ENCODE peak calls at places on chromosomes 3 and 15, in nine cellular contexts. One of them, this sample, is unnamed.

GRCh38 chr3:151768393-151768930 is 34.7 kb downstream of the AADACL2 start:
- DNase-seq in lung: no peak
- DNase-seq in SK-N-SH: no peak
- DNase-seq in aorta: no peak
- DNase-seq in GM23248: no peak
- DNase-seq in body of pancreas: no peak
- DNase-seq in fibroblast of lung: no peak
- DNase-seq in RWPE1: no peak
- DNase-seq in suprapubic skin: no peak
- DNase-seq in this sample: no peak

GRCh38 chr3:172098698-172099494 is 59.5 kb downstream of the FNDC3B start:
- DNase-seq in GM23248: no peak
- DNase-seq in aorta: no peak
- DNase-seq in body of pancreas: peak
- DNase-seq in fibroblast of lung: no peak
- DNase-seq in lung: no peak
- DNase-seq in suprapubic skin: no peak
- DNase-seq in SK-N-SH: no peak
- DNase-seq in RWPE1: no peak
- DNase-seq in this sample: no peak

GRCh38 chr3:4826237-4827100 is 152.8 kb upstream of the BHLHE40 start:
- DNase-seq in SK-N-SH: no peak
- DNase-seq in GM23248: peak
- DNase-seq in body of pancreas: peak
- DNase-seq in suprapubic skin: no peak
- DNase-seq in RWPE1: peak
- DNase-seq in lung: peak
- DNase-seq in aorta: peak
- DNase-seq in fibroblast of lung: peak
- DNase-seq in this sample: peak

GRCh38 chr15:40122239-40122638 is 13.6 kb upstream of the BMF start:
- DNase-seq in lung: no peak
- DNase-seq in aorta: no peak
- DNase-seq in SK-N-SH: no peak
- DNase-seq in GM23248: no peak
- DNase-seq in body of pancreas: peak
- DNase-seq in fibroblast of lung: no peak
- DNase-seq in suprapubic skin: no peak
- DNase-seq in RWPE1: no peak
- DNase-seq in this sample: no peak

GRCh38 chr3:10219737-10220136 is 28.5 kb upstream of the TATDN2 start:
- DNase-seq in RWPE1: no peak
- DNase-seq in aorta: no peak
- DNase-seq in body of pancreas: peak
- DNase-seq in suprapubic skin: no peak
- DNase-seq in GM23248: no peak
- DNase-seq in SK-N-SH: no peak
- DNase-seq in fibroblast of lung: no peak
- DNase-seq in lung: no peak
- DNase-seq in this sample: no peak

GRCh38 chr3:32195995-32196540 is 42.4 kb upstream of the CMTM8 start:
- DNase-seq in lung: no peak
- DNase-seq in GM23248: no peak
- DNase-seq in RWPE1: no peak
- DNase-seq in aorta: no peak
- DNase-seq in body of pancreas: peak
- DNase-seq in fibroblast of lung: no peak
- DNase-seq in suprapubic skin: no peak
- DNase-seq in SK-N-SH: no peak
- DNase-seq in this sample: no peak

GRCh38 chr3:58526124-58526957 is 10.6 kb downstream of the ACOX2 start:
- DNase-seq in GM23248: peak
- DNase-seq in suprapubic skin: no peak
- DNase-seq in body of pancreas: peak
- DNase-seq in RWPE1: peak
- DNase-seq in SK-N-SH: no peak
- DNase-seq in aorta: no peak
- DNase-seq in lung: peak
- DNase-seq in fibroblast of lung: peak
- DNase-seq in this sample: no peak

GRCh38 chr3:94525039-94525438 is 462.2 kb downstream of the NSUN3 start:
- DNase-seq in RWPE1: no peak
- DNase-seq in fibroblast of lung: peak
- DNase-seq in suprapubic skin: no peak
- DNase-seq in body of pancreas: peak
- DNase-seq in lung: no peak
- DNase-seq in aorta: no peak
- DNase-seq in SK-N-SH: no peak
- DNase-seq in GM23248: no peak
- DNase-seq in this sample: no peak

GRCh38 chr3:146308682-146309081 is 57.8 kb upstream of the PLSCR4 start:
- DNase-seq in suprapubic skin: no peak
- DNase-seq in body of pancreas: no peak
- DNase-seq in GM23248: peak
- DNase-seq in RWPE1: no peak
- DNase-seq in aorta: no peak
- DNase-seq in lung: no peak
- DNase-seq in fibroblast of lung: peak
- DNase-seq in SK-N-SH: no peak
- DNase-seq in this sample: no peak

GRCh38 chr3:129576514-129577345 is 29.7 kb downstream of the PLXND1 start:
- DNase-seq in fibroblast of lung: no peak
- DNase-seq in lung: no peak
- DNase-seq in RWPE1: no peak
- DNase-seq in SK-N-SH: no peak
- DNase-seq in suprapubic skin: no peak
- DNase-seq in aorta: peak
- DNase-seq in body of pancreas: peak
- DNase-seq in GM23248: no peak
- DNase-seq in this sample: peak

GRCh38 chr3:128282392-128283196 is 129.3 kb downstream of the EEFSEC start:
- DNase-seq in body of pancreas: peak
- DNase-seq in suprapubic skin: peak
- DNase-seq in fibroblast of lung: peak
- DNase-seq in GM23248: peak
- DNase-seq in aorta: peak
- DNase-seq in lung: peak
- DNase-seq in RWPE1: no peak
- DNase-seq in SK-N-SH: peak
- DNase-seq in this sample: no peak

GRCh38 chr3:135097276-135097946 is 302.4 kb downstream of the EPHB1 start:
- DNase-seq in GM23248: no peak
- DNase-seq in body of pancreas: no peak
- DNase-seq in fibroblast of lung: no peak
- DNase-seq in RWPE1: no peak
- DNase-seq in suprapubic skin: peak
- DNase-seq in SK-N-SH: no peak
- DNase-seq in lung: no peak
- DNase-seq in aorta: no peak
- DNase-seq in this sample: no peak

GRCh38 chr3:13020159-13020558 is 53.1 kb downstream of the IQSEC1 start:
- DNase-seq in suprapubic skin: no peak
- DNase-seq in aorta: peak
- DNase-seq in SK-N-SH: no peak
- DNase-seq in lung: no peak
- DNase-seq in body of pancreas: no peak
- DNase-seq in GM23248: no peak
- DNase-seq in fibroblast of lung: no peak
- DNase-seq in RWPE1: no peak
- DNase-seq in this sample: no peak

GRCh38 chr15:90892023-90892422 is 7.7 kb downstream of the FES start:
- DNase-seq in RWPE1: no peak
- DNase-seq in SK-N-SH: no peak
- DNase-seq in body of pancreas: no peak
- DNase-seq in GM23248: no peak
- DNase-seq in aorta: no peak
- DNase-seq in lung: no peak
- DNase-seq in fibroblast of lung: no peak
- DNase-seq in suprapubic skin: no peak
- DNase-seq in this sample: no peak

GRCh38 chr15:32657198-32657886 is 15.8 kb downstream of the SCG5 start:
- DNase-seq in aorta: no peak
- DNase-seq in body of pancreas: peak
- DNase-seq in suprapubic skin: no peak
- DNase-seq in RWPE1: peak
- DNase-seq in fibroblast of lung: no peak
- DNase-seq in lung: no peak
- DNase-seq in SK-N-SH: no peak
- DNase-seq in GM23248: no peak
- DNase-seq in this sample: peak

GRCh38 chr15:75178938-75179772 is 22.5 kb upstream of the C15orf39 start:
- DNase-seq in lung: no peak
- DNase-seq in suprapubic skin: no peak
- DNase-seq in body of pancreas: no peak
- DNase-seq in RWPE1: no peak
- DNase-seq in GM23248: no peak
- DNase-seq in fibroblast of lung: no peak
- DNase-seq in aorta: no peak
- DNase-seq in SK-N-SH: no peak
- DNase-seq in this sample: no peak

GRCh38 chr3:140420621-140421357 is 257.1 kb upstream of the TRIM42 start:
- DNase-seq in body of pancreas: peak
- DNase-seq in lung: no peak
- DNase-seq in RWPE1: no peak
- DNase-seq in aorta: no peak
- DNase-seq in suprapubic skin: no peak
- DNase-seq in fibroblast of lung: peak
- DNase-seq in GM23248: peak
- DNase-seq in SK-N-SH: no peak
- DNase-seq in this sample: no peak

GRCh38 chr3:32850226-32850625 is 32.4 kb downstream of the TRIM71 start:
- DNase-seq in suprapubic skin: no peak
- DNase-seq in lung: no peak
- DNase-seq in GM23248: peak
- DNase-seq in body of pancreas: no peak
- DNase-seq in aorta: no peak
- DNase-seq in fibroblast of lung: no peak
- DNase-seq in SK-N-SH: no peak
- DNase-seq in RWPE1: no peak
- DNase-seq in this sample: no peak

GRCh38 chr3:164897335-164897734 is 181.0 kb downstream of the SI start:
- DNase-seq in body of pancreas: no peak
- DNase-seq in lung: no peak
- DNase-seq in aorta: no peak
- DNase-seq in fibroblast of lung: no peak
- DNase-seq in RWPE1: no peak
- DNase-seq in GM23248: no peak
- DNase-seq in SK-N-SH: no peak
- DNase-seq in suprapubic skin: no peak
- DNase-seq in this sample: no peak

DNA sequence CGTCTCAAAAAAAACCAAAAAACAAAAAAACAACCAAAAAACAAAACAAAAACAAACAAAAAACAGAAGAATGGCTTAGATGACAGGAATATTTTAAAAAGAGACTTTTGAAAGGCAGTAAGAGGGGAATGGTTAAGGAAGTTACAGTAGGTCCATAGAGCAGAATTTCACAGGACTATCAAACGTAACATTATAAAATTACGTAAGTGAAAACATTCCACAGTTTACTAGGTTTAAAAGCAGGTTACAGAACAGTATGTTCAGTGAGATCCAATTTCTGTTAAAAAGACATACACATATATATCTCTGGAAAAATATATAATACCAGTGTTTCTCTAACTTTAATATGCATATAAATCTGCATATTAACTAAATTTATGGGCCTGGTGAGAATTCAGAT is 50.2 kb upstream of the MUC13 start:
- DNase-seq in fibroblast of lung: no peak
- DNase-seq in aorta: no peak
- DNase-seq in SK-N-SH: no peak
- DNase-seq in body of pancreas: no peak
- DNase-seq in suprapubic skin: no peak
- DNase-seq in lung: no peak
- DNase-seq in RWPE1: no peak
- DNase-seq in GM23248: no peak
- DNase-seq in this sample: no peak
- H3K27ac ChIP-seq in fibroblast of lung: peak
- H3K27ac ChIP-seq in aorta: no peak
- H3K27ac ChIP-seq in SK-N-SH: peak
- H3K27ac ChIP-seq in body of pancreas: no peak
- H3K27ac ChIP-seq in suprapubic skin: peak
- H3K27ac ChIP-seq in lung: peak
- H3K27ac ChIP-seq in RWPE1: peak
- H3K27ac ChIP-seq in GM23248: peak
- H3K27ac ChIP-seq in this sample: peak

DNA sequence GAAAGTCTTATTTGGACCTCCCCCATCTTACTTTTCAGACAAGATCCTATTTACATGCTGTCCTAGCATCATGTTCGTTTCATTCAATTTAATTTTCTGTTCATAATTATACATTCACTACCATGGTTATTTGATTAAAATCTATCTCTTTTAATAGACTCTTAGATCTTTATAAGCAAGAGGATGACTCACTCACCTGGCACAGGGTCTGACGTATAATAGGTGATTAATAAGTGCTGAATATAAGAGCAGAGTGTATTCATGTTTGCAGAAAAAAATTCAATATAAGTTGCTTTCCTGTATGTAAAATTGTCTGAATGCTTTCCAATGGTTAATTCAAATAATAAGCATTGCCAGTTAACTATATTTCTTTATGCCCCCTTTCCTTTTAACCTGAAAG is 165.5 kb upstream of the CBLB start:
- DNase-seq in fibroblast of lung: no peak
- DNase-seq in GM23248: no peak
- DNase-seq in lung: no peak
- DNase-seq in suprapubic skin: no peak
- DNase-seq in SK-N-SH: no peak
- DNase-seq in aorta: no peak
- DNase-seq in RWPE1: peak
- DNase-seq in body of pancreas: no peak
- DNase-seq in this sample: no peak
- H3K27ac ChIP-seq in fibroblast of lung: no peak
- H3K27ac ChIP-seq in GM23248: no peak
- H3K27ac ChIP-seq in lung: no peak
- H3K27ac ChIP-seq in suprapubic skin: no peak
- H3K27ac ChIP-seq in SK-N-SH: no peak
- H3K27ac ChIP-seq in aorta: no peak
- H3K27ac ChIP-seq in RWPE1: no peak
- H3K27ac ChIP-seq in body of pancreas: no peak
- H3K27ac ChIP-seq in this sample: no peak

DNA sequence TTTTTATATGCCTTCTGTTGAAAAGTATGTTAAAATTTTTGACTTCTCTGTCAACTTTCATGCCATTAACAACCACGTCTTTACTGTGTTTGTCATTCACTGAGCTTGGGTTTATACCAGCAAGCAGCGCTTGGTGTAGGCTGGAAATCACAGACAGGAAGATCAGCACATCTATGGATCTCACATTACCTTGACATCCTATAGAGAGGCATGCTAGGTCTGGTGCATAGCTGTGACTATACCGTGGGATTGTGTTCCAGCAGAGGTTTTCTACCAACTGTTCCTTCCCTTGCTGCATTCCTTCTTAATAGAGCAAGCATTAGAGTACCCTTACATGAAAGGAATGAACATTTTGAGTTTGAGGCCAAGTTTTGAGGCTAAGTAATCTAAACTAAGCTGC is 53.0 kb downstream of the DZIP3 start:
- DNase-seq in SK-N-SH: no peak
- DNase-seq in GM23248: no peak
- DNase-seq in suprapubic skin: no peak
- DNase-seq in aorta: no peak
- DNase-seq in body of pancreas: no peak
- DNase-seq in RWPE1: no peak
- DNase-seq in lung: no peak
- DNase-seq in fibroblast of lung: no peak
- DNase-seq in this sample: no peak
- H3K27ac ChIP-seq in SK-N-SH: no peak
- H3K27ac ChIP-seq in GM23248: no peak
- H3K27ac ChIP-seq in suprapubic skin: no peak
- H3K27ac ChIP-seq in aorta: no peak
- H3K27ac ChIP-seq in body of pancreas: no peak
- H3K27ac ChIP-seq in RWPE1: no peak
- H3K27ac ChIP-seq in lung: no peak
- H3K27ac ChIP-seq in fibroblast of lung: no peak
- H3K27ac ChIP-seq in this sample: no peak

GRCh38 chr15:41559239-41559488 is 152 bp downstream of the TYRO3 start:
- DNase-seq in fibroblast of lung: no peak
- DNase-seq in SK-N-SH: no peak
- DNase-seq in aorta: no peak
- DNase-seq in RWPE1: no peak
- DNase-seq in lung: no peak
- DNase-seq in suprapubic skin: no peak
- DNase-seq in GM23248: no peak
- DNase-seq in body of pancreas: no peak
- DNase-seq in this sample: no peak
- H3K27ac ChIP-seq in fibroblast of lung: no peak
- H3K27ac ChIP-seq in SK-N-SH: no peak
- H3K27ac ChIP-seq in aorta: no peak
- H3K27ac ChIP-seq in RWPE1: peak
- H3K27ac ChIP-seq in lung: no peak
- H3K27ac ChIP-seq in suprapubic skin: peak
- H3K27ac ChIP-seq in GM23248: no peak
- H3K27ac ChIP-seq in body of pancreas: no peak
- H3K27ac ChIP-seq in this sample: peak

This sample was measured in stomach.